ENCODE peak calls at places on chromosomes 3 and 15, in nine cellular contexts. H, V, N, X, W, A, O, I and D are unnamed samples.

GRCh38 chr3:170760174-170760526 is 109.8 kb downstream of the RPL22L1 start:
- DNase-seq in H (no peak), V (no peak), N (no peak), X (no peak), W (no peak), A (no peak), O (no peak), I (no peak), D (no peak)

GRCh38 chr3:50126287-50127211 is 28.6 kb upstream of the SEMA3F start:
- DNase-seq in H (no peak), V (no peak), N (no peak), X (no peak), W (peak), A (peak), O (peak), I (peak), D (peak)

GRCh38 chr15:74245342-74245931 is 9.3 kb downstream of the CCDC33 start:
- DNase-seq in H (no peak), V (no peak), N (peak), X (no peak), W (no peak), A (no peak), O (no peak), I (no peak), D (no peak)

GRCh38 chr3:17714473-17714872 is 28.0 kb downstream of the TBC1D5 start:
- DNase-seq in H (no peak), V (no peak), N (no peak), X (no peak), W (no peak), A (no peak), O (no peak), I (no peak), D (no peak)

GRCh38 chr15:93333826-93334225 is 244.8 kb upstream of the RGMA start:
- DNase-seq in H (no peak), V (no peak), N (no peak), X (no peak), W (no peak), A (no peak), O (no peak), I (no peak), D (no peak)

GRCh38 chr15:28094732-28095521 is 4.2 kb downstream of the OCA2 start:
- DNase-seq in H (no peak), V (no peak), N (no peak), X (peak), W (no peak), A (no peak), O (peak), I (no peak), D (peak)

GRCh38 chr3:21835266-21835665 is 84.3 kb upstream of the ZNF385D start:
- DNase-seq in H (no peak), V (peak), N (no peak), X (peak), W (no peak), A (peak), O (no peak), I (no peak), D (no peak)

GRCh38 chr3:28068342-28068741 is 173.1 kb upstream of the CMC1 start:
- DNase-seq in H (no peak), V (no peak), N (no peak), X (no peak), W (no peak), A (no peak), O (no peak), I (no peak), D (no peak)

GRCh38 chr15:65641723-65642475 is 20.2 kb downstream of the SLC24A1 start:
- DNase-seq in H (no peak), V (no peak), N (no peak), X (no peak), W (no peak), A (peak), O (no peak), I (peak), D (no peak)

GRCh38 chr3:13281657-13282527 is 138.2 kb downstream of the NUP210 start:
- DNase-seq in H (no peak), V (no peak), N (no peak), X (no peak), W (no peak), A (no peak), O (no peak), I (peak), D (peak)

GRCh38 chr3:171504376-171504775 is 44.2 kb upstream of the TNIK start:
- DNase-seq in H (no peak), V (no peak), N (no peak), X (no peak), W (no peak), A (no peak), O (no peak), I (no peak), D (no peak)

GRCh38 chr3:189862385-189863023 is 231.3 kb downstream of the TP63 start:
- DNase-seq in H (no peak), V (peak), N (no peak), X (no peak), W (no peak), A (peak), O (no peak), I (no peak), D (no peak)

GRCh38 chr15:53197426-53197839 is 407.3 kb upstream of the ONECUT1 start:
- DNase-seq in H (no peak), V (peak), N (peak), X (peak), W (peak), A (peak), O (peak), I (peak), D (peak)

GRCh38 chr3:10467904-10468610 is 37.3 kb downstream of the ATP2B2 start:
- DNase-seq in H (no peak), V (no peak), N (no peak), X (peak), W (no peak), A (no peak), O (peak), I (no peak), D (peak)

GRCh38 chr3:69079269-69080159 is 651 bp downstream of the UBA3 start:
- DNase-seq in H (no peak), V (no peak), N (no peak), X (peak), W (no peak), A (no peak), O (peak), I (peak), D (peak)

GRCh38 chr3:94162700-94163099 is 99.8 kb downstream of the NSUN3 start:
- DNase-seq in H (no peak), V (peak), N (peak), X (no peak), W (peak), A (no peak), O (no peak), I (peak), D (no peak)

GRCh38 chr15:87045741-87046140 is 966.1 kb downstream of the AGBL1 start:
- DNase-seq in H (no peak), V (no peak), N (no peak), X (no peak), W (no peak), A (no peak), O (no peak), I (no peak), D (no peak)

GRCh38 chr3:150970665-150971327 is 1.7 kb downstream of the CLRN1 start:
- DNase-seq in H (no peak), V (peak), N (no peak), X (no peak), W (peak), A (peak), O (no peak), I (no peak), D (no peak)

GRCh38 chr15:40087095-40087805 is 21.4 kb downstream of the BMF start:
- DNase-seq in H (no peak), V (no peak), N (no peak), X (no peak), W (no peak), A (no peak), O (no peak), I (no peak), D (peak)

GRCh38 chr15:90201150-90201943 is at the start of gene SEMA4B:
- DNase-seq in H (peak), V (peak), N (peak), X (peak), W (peak), A (peak), O (peak), I (peak), D (peak)